ENCODE peak calls at places on chromosome 21, in four cellular contexts. V is AG09319, T is stromal cell of bone marrow, W is Ammon's horn. L is an unnamed sample.

GRCh38 chr21:25107708-25108107 is 499.6 kb downstream of the MRPL39 start:
- DNase-seq in V (peak; percentile 7), T (peak; percentile 70), W (no peak), L (no peak)

GRCh38 chr21:44566403-44566802 is 7.1 kb upstream of the KRTAP10-4 start:
- DNase-seq in V (no peak), T (no peak), W (no peak), L (no peak)

GRCh38 chr21:15051652-15052554 is 12.9 kb downstream of the NRIP1 start:
- DNase-seq in V (no peak), T (no peak), W (no peak), L (no peak)

GRCh38 chr21:46145840-46146691 is 9.3 kb downstream of the FTCD start:
- DNase-seq in V (no peak), T (no peak), W (no peak), L (no peak)

GRCh38 chr21:25024639-25025038 is 582.6 kb downstream of the MRPL39 start:
- DNase-seq in V (no peak), T (no peak), W (no peak), L (no peak)

GRCh38 chr21:26846036-26846931 is 1.1 kb upstream of the ADAMTS1 start:
- DNase-seq in V (no peak), T (no peak), W (peak; percentile 88), L (peak; percentile 31)

GRCh38 chr21:36860736-36861594 is 105.5 kb downstream of the HLCS start:
- DNase-seq in V (no peak), T (no peak), W (no peak), L (no peak)

GRCh38 chr21:45309541-45310381 is 22.1 kb upstream of the POFUT2 start:
- DNase-seq in V (no peak), T (no peak), W (no peak), L (no peak)

GRCh38 chr21:22758478-22758877 is 1760.3 kb downstream of the NCAM2 start:
- DNase-seq in V (no peak), T (no peak), W (no peak), L (no peak)

GRCh38 chr21:38306833-38307232 is 50.0 kb downstream of the KCNJ15 start:
- DNase-seq in V (peak; percentile 80), T (peak; percentile 89), W (no peak), L (no peak)

GRCh38 chr21:32921632-32922230 is 104.0 kb upstream of the OLIG2 start:
- DNase-seq in V (no peak), T (no peak), W (no peak), L (no peak)

GRCh38 chr21:45996311-45997204 is 15.0 kb downstream of the COL6A1 start:
- DNase-seq in V (no peak), T (no peak), W (no peak), L (no peak)

GRCh38 chr21:44582980-44583799 is 2.8 kb upstream of the KRTAP10-5 start:
- DNase-seq in V (no peak), T (no peak), W (no peak), L (no peak)

GRCh38 chr21:44752701-44753235 is 41.4 kb upstream of the TSPEAR start:
- DNase-seq in V (no peak), T (no peak), W (no peak), L (no peak)

GRCh38 chr21:30478015-30478414 is 2.2 kb downstream of the KRTAP19-1 start:
- DNase-seq in V (no peak), T (no peak), W (no peak), L (no peak)

GRCh38 chr21:41064325-41064724 is 103.6 kb upstream of the BACE2 start:
- DNase-seq in V (no peak), T (no peak), W (peak; percentile 14), L (no peak)

GRCh38 chr21:41499920-41500319 is 8.0 kb downstream of the TMPRSS2 start:
- DNase-seq in V (no peak), T (no peak), W (no peak), L (no peak)

GRCh38 chr21:45607021-45607921 is 36.3 kb upstream of the PCBP3 start:
- DNase-seq in V (no peak), T (no peak), W (peak; percentile 41), L (no peak)

GRCh38 chr21:38244885-38245869 is 11.6 kb upstream of the KCNJ15 start:
- DNase-seq in V (peak; percentile 69), T (peak; percentile 97), W (no peak), L (no peak)

GRCh38 chr21:43997766-43998742 is 14.1 kb upstream of the TRAPPC10 start:
- DNase-seq in V (no peak), T (no peak), W (no peak), L (no peak)

GRCh38 chr21:46157396-46157986 is 2.1 kb upstream of the FTCD start:
- DNase-seq in V (no peak), T (no peak), W (no peak), L (no peak)

GRCh38 chr21:45513003-45513706 is 29.1 kb downstream of the SLC19A1 start:
- DNase-seq in V (no peak), T (no peak), W (no peak), L (no peak)

L was measured in cerebellum.